ENCODE peak calls at places on chromosomes 2 and 18, in four cellular contexts. W, J, U and I are unnamed samples.

GRCh38 chr2:128413014-128413717 is 94.5 kb upstream of the HS6ST1 start:
- DNase-seq in W (peak), J (no peak), U (no peak), I (peak)

GRCh38 chr2:109102588-109103233 is 26.3 kb upstream of the SH3RF3 start:
- DNase-seq in J (no peak), W (no peak), U (no peak), I (peak)

GRCh38 chr2:177242136-177242987 is 22.2 kb downstream of the NFE2L2 start:
- DNase-seq in W (no peak), J (no peak), U (peak), I (no peak)

GRCh38 chr2:235328991-235329390 is 164.9 kb upstream of the AGAP1 start:
- DNase-seq in W (no peak), U (no peak), J (no peak), I (no peak)

GRCh38 chr18:57107141-57107832 is 39.6 kb upstream of the BOD1L2 start:
- DNase-seq in J (no peak), U (peak), W (no peak), I (no peak)

GRCh38 chr18:55856191-55856590 is 268.2 kb upstream of the TCF4 start:
- DNase-seq in J (no peak), U (peak), W (no peak), I (no peak)

GRCh38 chr18:73594749-73595148 is 552.9 kb downstream of the FBXO15 start:
- DNase-seq in U (no peak), W (no peak), J (no peak), I (no peak)

GRCh38 chr2:51350100-51350499 is 318.2 kb upstream of the NRXN1 start:
- DNase-seq in U (peak), J (no peak), W (no peak), I (no peak)

GRCh38 chr2:103792039-103792438 is 1030.2 kb downstream of the TMEM182 start:
- DNase-seq in U (no peak), W (no peak), J (no peak), I (no peak)

GRCh38 chr2:45793998-45794720 is 142.7 kb downstream of the PRKCE start:
- DNase-seq in U (no peak), J (no peak), W (no peak), I (no peak)

DNA sequence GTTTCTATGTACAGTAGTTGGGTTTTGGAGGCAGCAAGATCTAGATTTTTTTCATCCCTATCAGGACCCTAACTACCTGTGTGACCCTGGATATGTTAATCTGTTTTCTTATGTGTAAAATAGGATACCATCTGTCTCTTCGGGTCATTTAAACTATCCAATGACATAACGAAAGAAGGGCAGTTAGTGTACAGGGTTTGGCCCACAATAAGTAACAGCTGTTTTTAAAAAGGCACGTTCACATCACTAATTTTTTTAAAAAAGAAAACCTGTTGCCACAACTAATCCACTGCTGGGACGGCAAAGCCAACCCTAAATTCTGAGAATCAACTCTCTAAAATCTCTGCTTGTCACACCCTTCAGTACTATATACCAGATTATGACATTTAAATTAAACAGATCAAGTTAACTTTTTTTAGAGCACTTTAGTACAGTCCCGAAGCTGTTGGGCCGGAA is 869 bp downstream of the USP40 start:
- DNase-seq in W (no peak), U (no peak), J (no peak), I (no peak)
- TF ChIP-seq CTCF in W (no peak), U (no peak), J (no peak), I (no peak)

DNA sequence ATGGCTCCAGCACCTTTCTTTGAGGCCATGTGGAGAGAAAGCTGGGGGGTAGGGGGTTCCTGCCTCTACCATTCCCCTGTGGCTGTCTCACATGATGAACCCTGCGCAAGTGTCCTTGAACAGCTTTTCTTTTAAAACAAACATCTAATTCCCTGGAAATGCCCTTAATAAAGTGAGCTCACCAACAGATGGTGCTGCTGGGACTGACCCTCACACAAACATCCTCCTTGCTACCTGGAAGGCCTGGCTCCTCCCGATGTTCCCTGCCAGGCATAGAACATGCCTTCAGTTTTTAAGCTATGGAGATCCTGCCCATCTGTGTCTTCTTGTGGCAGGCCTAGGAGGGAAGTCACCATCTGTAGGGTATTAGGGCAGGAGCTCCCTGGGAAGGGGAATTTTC is 60.7 kb upstream of the GATA6 start:
- DNase-seq in J (no peak), U (peak), W (no peak), I (no peak)
- TF ChIP-seq CTCF in J (peak), U (no peak), W (no peak), I (peak)

GRCh38 chr18:68662779-68663178 is 52.1 kb downstream of the TMX3 start:
- DNase-seq in J (no peak), W (no peak), U (peak), I (no peak)
- TF ChIP-seq CTCF in J (no peak), W (no peak), U (peak), I (no peak)

GRCh38 chr2:56287974-56288373 is 104.2 kb downstream of the CCDC85A start:
- DNase-seq in J (no peak), U (peak), W (no peak), I (no peak)

GRCh38 chr2:56291711-56292110 is 107.9 kb downstream of the CCDC85A start:
- DNase-seq in U (no peak), W (no peak), J (no peak), I (no peak)

GRCh38 chr2:56286936-56287335 is 103.1 kb downstream of the CCDC85A start:
- DNase-seq in J (no peak), W (no peak), U (no peak), I (no peak)

GRCh38 chr2:56287508-56287907 is 103.7 kb downstream of the CCDC85A start:
- DNase-seq in U (no peak), W (no peak), J (no peak), I (no peak)

DNA sequence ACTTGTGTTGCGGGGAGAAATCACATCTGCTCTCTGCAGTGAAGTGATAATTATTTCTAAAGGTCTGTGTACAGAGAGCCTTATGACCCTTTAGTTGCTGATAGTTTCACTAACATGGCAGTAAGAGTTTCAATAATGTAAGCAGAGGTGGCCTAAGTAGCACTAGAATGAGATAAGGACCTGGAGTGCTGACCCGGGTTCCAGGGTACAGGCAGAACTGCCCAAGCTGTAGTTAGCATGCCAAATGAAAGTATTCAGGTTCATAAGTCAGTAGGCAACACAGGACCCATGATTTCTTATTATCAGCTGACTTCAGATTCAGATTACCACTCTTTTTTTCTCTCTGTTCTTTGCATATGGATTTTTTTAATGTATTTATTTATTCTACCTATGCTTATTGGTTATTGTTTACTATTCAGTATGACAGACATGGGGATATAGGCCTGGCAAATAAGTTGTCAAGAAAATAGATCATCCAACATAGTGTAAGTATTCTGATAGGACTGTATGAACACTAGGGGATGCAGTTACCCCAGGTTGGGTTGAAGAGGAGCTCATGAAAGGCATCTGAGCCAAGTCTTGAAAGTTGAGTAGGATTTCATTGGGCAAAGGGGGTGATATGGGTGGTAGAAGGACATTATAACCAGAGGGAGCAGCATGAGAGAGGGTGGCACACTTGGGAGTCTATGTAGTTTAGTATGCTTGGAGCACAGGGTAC is 105.2 kb downstream of the CCDC85A start:
- DNase-seq in W (no peak), J (no peak), U (no peak), I (no peak)
- TF ChIP-seq CTCF in W (peak), J (no peak), U (no peak), I (no peak)

GRCh38 chr2:29405266-29405665 is 290.1 kb downstream of the CLIP4 start:
- DNase-seq in W (no peak), J (no peak), U (no peak), I (no peak)

GRCh38 chr2:29398384-29399237 is 283.4 kb downstream of the CLIP4 start:
- DNase-seq in J (no peak), W (no peak), U (no peak), I (no peak)

GRCh38 chr2:29397743-29398142 is 282.5 kb downstream of the CLIP4 start:
- DNase-seq in W (no peak), U (no peak), J (no peak), I (no peak)

GRCh38 chr2:29405707-29406106 is 290.5 kb downstream of the CLIP4 start:
- DNase-seq in U (no peak), J (no peak), W (no peak), I (no peak)

DNA sequence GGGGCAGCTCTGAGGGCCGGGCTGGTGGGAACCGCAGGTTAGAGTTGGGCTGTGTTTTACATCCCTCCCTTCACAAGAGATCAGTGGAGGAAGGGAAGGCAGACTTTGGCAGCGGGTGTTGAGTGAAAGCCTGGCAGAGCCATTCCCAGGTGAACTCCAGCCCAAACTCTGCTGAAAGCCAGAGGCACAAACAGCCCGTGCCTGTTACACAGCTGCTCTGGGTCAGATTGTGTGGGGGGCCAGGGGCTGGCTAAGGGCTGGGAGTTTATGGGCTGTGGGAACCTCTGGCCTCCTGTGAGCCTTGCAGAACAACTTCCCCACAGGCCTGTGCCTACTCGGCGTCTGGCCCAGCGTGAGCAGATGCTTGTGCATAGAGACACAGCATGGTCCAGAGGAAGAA is 286.8 kb downstream of the CLIP4 start:
- DNase-seq in J (peak), U (no peak), W (no peak), I (no peak)
- TF ChIP-seq CTCF in J (no peak), U (no peak), W (no peak), I (no peak)

DNA sequence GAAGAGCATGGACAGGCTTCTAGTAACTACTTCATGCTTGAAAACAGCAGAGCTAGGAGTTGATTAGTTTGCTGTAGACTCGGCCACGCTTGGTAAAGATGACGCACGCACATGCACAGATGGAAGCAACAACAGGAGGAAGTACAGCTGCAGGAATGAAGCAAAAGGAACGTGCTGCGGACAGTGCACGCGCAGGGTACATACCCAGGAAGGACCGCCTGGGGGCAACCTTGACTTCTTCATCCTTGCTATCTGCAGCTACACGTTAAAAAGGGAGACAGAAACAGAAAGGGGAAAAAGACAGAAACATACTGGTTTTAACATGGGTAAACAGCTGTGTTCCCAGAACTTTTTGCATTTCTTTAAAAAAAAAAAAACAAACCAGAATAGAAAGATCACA is 17.7 kb downstream of the SLC66A2 start:
- DNase-seq in J (peak), W (peak), U (no peak), I (no peak)
- TF ChIP-seq CTCF in J (peak), W (peak), U (no peak), I (no peak)

DNA sequence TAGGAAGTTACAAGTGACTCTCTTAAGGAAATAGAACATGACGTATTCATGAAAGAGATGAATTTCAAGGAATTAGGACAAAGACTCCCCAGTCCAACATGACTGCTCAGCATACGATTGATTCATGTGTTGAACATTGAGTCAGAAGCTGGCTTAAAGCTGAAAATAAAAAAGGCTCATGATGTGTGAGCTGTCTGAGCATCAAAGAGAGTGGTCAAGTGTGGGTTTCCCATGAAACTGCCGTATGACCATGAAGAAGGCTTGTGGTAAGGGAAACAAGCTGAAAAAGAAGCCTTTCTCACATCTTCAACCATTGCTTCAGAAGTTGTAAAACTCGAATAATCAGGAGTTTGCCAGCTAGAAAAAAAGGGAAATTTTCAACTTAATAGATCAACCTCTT is 201.9 kb upstream of the APCDD1 start:
- DNase-seq in W (no peak), U (peak), J (no peak), I (no peak)
- TF ChIP-seq CTCF in W (no peak), U (no peak), J (no peak), I (no peak)